ENCODE peak calls at places on chromosomes 12 and 14, in eight cellular contexts. One of them, this sample, is unnamed.

GRCh38 chr14:62118461-62118860 is 356.2 kb downstream of the SNAPC1 start:
- DNase-seq in GM06990: no peak
- DNase-seq in fibroblast of mammary gland: no peak
- DNase-seq in Peyer's patch: no peak
- DNase-seq in kidney: no peak
- DNase-seq in psoas muscle: no peak
- DNase-seq in ascending aorta: no peak
- DNase-seq in fibroblast of lung: no peak
- DNase-seq in this sample: no peak

GRCh38 chr14:35553808-35554207 is 19.8 kb downstream of the INSM2 start:
- DNase-seq in GM06990: no peak
- DNase-seq in fibroblast of mammary gland: no peak
- DNase-seq in Peyer's patch: no peak
- DNase-seq in kidney: no peak
- DNase-seq in psoas muscle: no peak
- DNase-seq in ascending aorta: no peak
- DNase-seq in fibroblast of lung: peak; percentile 76
- DNase-seq in this sample: no peak

GRCh38 chr12:46267618-46268348 is 1.1 kb downstream of the SLC38A1 start:
- DNase-seq in GM06990: peak; percentile 49
- DNase-seq in fibroblast of mammary gland: peak; percentile 46
- DNase-seq in Peyer's patch: peak; percentile 65
- DNase-seq in kidney: peak; percentile 69
- DNase-seq in psoas muscle: no peak
- DNase-seq in ascending aorta: no peak
- DNase-seq in fibroblast of lung: peak; percentile 34
- DNase-seq in this sample: peak; percentile 78

GRCh38 chr14:49933128-49933527 is 40.2 kb downstream of the ARF6 start:
- DNase-seq in GM06990: no peak
- DNase-seq in fibroblast of mammary gland: no peak
- DNase-seq in Peyer's patch: no peak
- DNase-seq in kidney: no peak
- DNase-seq in psoas muscle: no peak
- DNase-seq in ascending aorta: no peak
- DNase-seq in fibroblast of lung: no peak
- DNase-seq in this sample: no peak

GRCh38 chr14:104442107-104442551 is 137.4 kb upstream of the C14orf180 start:
- DNase-seq in GM06990: no peak
- DNase-seq in fibroblast of mammary gland: no peak
- DNase-seq in Peyer's patch: no peak
- DNase-seq in kidney: no peak
- DNase-seq in psoas muscle: no peak
- DNase-seq in ascending aorta: peak; percentile 1
- DNase-seq in fibroblast of lung: no peak
- DNase-seq in this sample: no peak

GRCh38 chr12:130966443-130967030 is 12.8 kb downstream of the ADGRD1 start:
- DNase-seq in GM06990: no peak
- DNase-seq in fibroblast of mammary gland: no peak
- DNase-seq in Peyer's patch: peak; percentile 34
- DNase-seq in kidney: no peak
- DNase-seq in psoas muscle: no peak
- DNase-seq in ascending aorta: no peak
- DNase-seq in fibroblast of lung: no peak
- DNase-seq in this sample: no peak

GRCh38 chr12:125070117-125070516 is 4.9 kb downstream of the AACS start:
- DNase-seq in GM06990: no peak
- DNase-seq in fibroblast of mammary gland: no peak
- DNase-seq in Peyer's patch: no peak
- DNase-seq in kidney: no peak
- DNase-seq in psoas muscle: no peak
- DNase-seq in ascending aorta: no peak
- DNase-seq in fibroblast of lung: peak; percentile 12
- DNase-seq in this sample: no peak

GRCh38 chr12:12725086-12725955 is 8.2 kb downstream of the CDKN1B start:
- DNase-seq in GM06990: peak; percentile 94
- DNase-seq in fibroblast of mammary gland: peak; percentile 99
- DNase-seq in Peyer's patch: peak; percentile 98
- DNase-seq in kidney: peak; percentile 97
- DNase-seq in psoas muscle: peak; percentile 95
- DNase-seq in ascending aorta: peak; percentile 88
- DNase-seq in fibroblast of lung: peak; percentile 100
- DNase-seq in this sample: peak; percentile 96

GRCh38 chr12:3898751-3899150 is 25.6 kb upstream of the PARP11 start:
- DNase-seq in GM06990: no peak
- DNase-seq in fibroblast of mammary gland: no peak
- DNase-seq in Peyer's patch: no peak
- DNase-seq in kidney: no peak
- DNase-seq in psoas muscle: no peak
- DNase-seq in ascending aorta: no peak
- DNase-seq in fibroblast of lung: no peak
- DNase-seq in this sample: no peak

GRCh38 chr14:102817942-102818940 is 41.0 kb downstream of the TRAF3 start:
- DNase-seq in GM06990: no peak
- DNase-seq in fibroblast of mammary gland: peak; percentile 63
- DNase-seq in Peyer's patch: no peak
- DNase-seq in kidney: no peak
- DNase-seq in psoas muscle: no peak
- DNase-seq in ascending aorta: no peak
- DNase-seq in fibroblast of lung: peak; percentile 60
- DNase-seq in this sample: no peak

GRCh38 chr14:24818823-24819341 is 184.9 kb upstream of the GZMB start:
- DNase-seq in GM06990: no peak
- DNase-seq in fibroblast of mammary gland: no peak
- DNase-seq in Peyer's patch: no peak
- DNase-seq in kidney: no peak
- DNase-seq in psoas muscle: no peak
- DNase-seq in ascending aorta: no peak
- DNase-seq in fibroblast of lung: no peak
- DNase-seq in this sample: no peak

GRCh38 chr12:84637926-84638325 is 274.7 kb downstream of the SLC6A15 start:
- DNase-seq in GM06990: no peak
- DNase-seq in fibroblast of mammary gland: peak; percentile 4
- DNase-seq in Peyer's patch: no peak
- DNase-seq in kidney: no peak
- DNase-seq in psoas muscle: no peak
- DNase-seq in ascending aorta: no peak
- DNase-seq in fibroblast of lung: peak; percentile 66
- DNase-seq in this sample: no peak

GRCh38 chr12:104419717-104420116 is 37.0 kb upstream of the CHST11 start:
- DNase-seq in GM06990: no peak
- DNase-seq in fibroblast of mammary gland: no peak
- DNase-seq in Peyer's patch: no peak
- DNase-seq in kidney: no peak
- DNase-seq in psoas muscle: no peak
- DNase-seq in ascending aorta: no peak
- DNase-seq in fibroblast of lung: no peak
- DNase-seq in this sample: no peak

GRCh38 chr12:25397001-25397400 is 146.3 kb upstream of the KRAS start:
- DNase-seq in GM06990: no peak
- DNase-seq in fibroblast of mammary gland: no peak
- DNase-seq in Peyer's patch: no peak
- DNase-seq in kidney: no peak
- DNase-seq in psoas muscle: no peak
- DNase-seq in ascending aorta: no peak
- DNase-seq in fibroblast of lung: no peak
- DNase-seq in this sample: no peak

GRCh38 chr12:3150820-3151590 is 73.8 kb downstream of the TSPAN9 start:
- DNase-seq in GM06990: no peak
- DNase-seq in fibroblast of mammary gland: peak; percentile 30
- DNase-seq in Peyer's patch: no peak
- DNase-seq in kidney: peak; percentile 35
- DNase-seq in psoas muscle: peak; percentile 61
- DNase-seq in ascending aorta: no peak
- DNase-seq in fibroblast of lung: peak; percentile 70
- DNase-seq in this sample: no peak

GRCh38 chr12:109609256-109609821 is 35.7 kb downstream of the MVK start:
- DNase-seq in GM06990: no peak
- DNase-seq in fibroblast of mammary gland: no peak
- DNase-seq in Peyer's patch: no peak
- DNase-seq in kidney: no peak
- DNase-seq in psoas muscle: no peak
- DNase-seq in ascending aorta: no peak
- DNase-seq in fibroblast of lung: no peak
- DNase-seq in this sample: no peak

GRCh38 chr14:102539544-102540309 is 30.2 kb upstream of the ANKRD9 start:
- DNase-seq in GM06990: no peak
- DNase-seq in fibroblast of mammary gland: peak; percentile 71
- DNase-seq in Peyer's patch: no peak
- DNase-seq in kidney: peak; percentile 86
- DNase-seq in psoas muscle: peak; percentile 71
- DNase-seq in ascending aorta: no peak
- DNase-seq in fibroblast of lung: peak; percentile 70
- DNase-seq in this sample: no peak

GRCh38 chr14:42872775-42873174 is 1266.1 kb downstream of the LRFN5 start:
- DNase-seq in GM06990: no peak
- DNase-seq in fibroblast of mammary gland: no peak
- DNase-seq in Peyer's patch: no peak
- DNase-seq in kidney: no peak
- DNase-seq in psoas muscle: no peak
- DNase-seq in ascending aorta: no peak
- DNase-seq in fibroblast of lung: no peak
- DNase-seq in this sample: no peak

GRCh38 chr12:118402251-118402650 is 25.9 kb downstream of the SUDS3 start:
- DNase-seq in GM06990: no peak
- DNase-seq in fibroblast of mammary gland: peak; percentile 90
- DNase-seq in Peyer's patch: no peak
- DNase-seq in kidney: no peak
- DNase-seq in psoas muscle: no peak
- DNase-seq in ascending aorta: no peak
- DNase-seq in fibroblast of lung: peak; percentile 89
- DNase-seq in this sample: no peak

GRCh38 chr12:32588604-32589003 is 90.5 kb upstream of the DNM1L start:
- DNase-seq in GM06990: no peak
- DNase-seq in fibroblast of mammary gland: no peak
- DNase-seq in Peyer's patch: no peak
- DNase-seq in kidney: no peak
- DNase-seq in psoas muscle: no peak
- DNase-seq in ascending aorta: no peak
- DNase-seq in fibroblast of lung: no peak
- DNase-seq in this sample: no peak

GRCh38 chr14:70655110-70655826 is 13.6 kb downstream of the TTC9 start:
- DNase-seq in GM06990: peak; percentile 81
- DNase-seq in fibroblast of mammary gland: no peak
- DNase-seq in Peyer's patch: peak; percentile 92
- DNase-seq in kidney: no peak
- DNase-seq in psoas muscle: no peak
- DNase-seq in ascending aorta: no peak
- DNase-seq in fibroblast of lung: no peak
- DNase-seq in this sample: no peak

GRCh38 chr14:105146976-105147700 is 21.4 kb downstream of the JAG2 start:
- DNase-seq in GM06990: no peak
- DNase-seq in fibroblast of mammary gland: no peak
- DNase-seq in Peyer's patch: no peak
- DNase-seq in kidney: peak; percentile 56
- DNase-seq in psoas muscle: no peak
- DNase-seq in ascending aorta: no peak
- DNase-seq in fibroblast of lung: no peak
- DNase-seq in this sample: peak; percentile 73

DNA sequence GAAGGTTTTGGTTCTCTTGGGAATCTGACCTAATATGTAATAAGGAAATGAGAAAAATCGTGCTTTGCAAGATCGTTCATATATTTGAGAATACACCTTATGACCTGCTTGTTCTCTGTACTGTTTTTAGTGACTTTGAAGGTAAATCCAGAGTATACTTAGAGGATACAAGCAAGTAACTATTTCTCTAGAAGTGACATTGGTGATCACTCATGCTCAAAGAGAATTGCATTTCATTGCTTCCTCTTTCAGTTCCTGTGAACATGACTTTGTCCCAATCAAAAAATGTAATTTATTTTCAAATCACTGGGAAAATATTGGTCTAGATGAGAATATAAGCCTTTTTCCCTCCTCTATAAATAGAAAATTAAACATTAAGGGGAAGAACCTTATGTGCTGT is 2.7 kb downstream of the KTN1 start:
- DNase-seq in GM06990: peak; percentile 45
- DNase-seq in fibroblast of mammary gland: no peak
- DNase-seq in Peyer's patch: no peak
- DNase-seq in kidney: no peak
- DNase-seq in psoas muscle: no peak
- DNase-seq in ascending aorta: no peak
- DNase-seq in fibroblast of lung: no peak
- DNase-seq in this sample: no peak
- H3K4me3 ChIP-seq in GM06990: no peak overlapping the region
- H3K4me3 ChIP-seq in fibroblast of mammary gland: no peak overlapping the region
- H3K4me3 ChIP-seq in Peyer's patch: no peak overlapping the region
- H3K4me3 ChIP-seq in kidney: no peak overlapping the region
- H3K4me3 ChIP-seq in psoas muscle: peak overlapping the region; percentile 88
- H3K4me3 ChIP-seq in ascending aorta: peak overlapping the region; percentile 16
- H3K4me3 ChIP-seq in fibroblast of lung: no peak overlapping the region
- H3K4me3 ChIP-seq in this sample: no peak overlapping the region

GRCh38 chr14:41825622-41826021 is 218.9 kb downstream of the LRFN5 start:
- DNase-seq in GM06990: no peak
- DNase-seq in fibroblast of mammary gland: no peak
- DNase-seq in Peyer's patch: no peak
- DNase-seq in kidney: no peak
- DNase-seq in psoas muscle: no peak
- DNase-seq in ascending aorta: no peak
- DNase-seq in fibroblast of lung: no peak
- DNase-seq in this sample: no peak

DNA sequence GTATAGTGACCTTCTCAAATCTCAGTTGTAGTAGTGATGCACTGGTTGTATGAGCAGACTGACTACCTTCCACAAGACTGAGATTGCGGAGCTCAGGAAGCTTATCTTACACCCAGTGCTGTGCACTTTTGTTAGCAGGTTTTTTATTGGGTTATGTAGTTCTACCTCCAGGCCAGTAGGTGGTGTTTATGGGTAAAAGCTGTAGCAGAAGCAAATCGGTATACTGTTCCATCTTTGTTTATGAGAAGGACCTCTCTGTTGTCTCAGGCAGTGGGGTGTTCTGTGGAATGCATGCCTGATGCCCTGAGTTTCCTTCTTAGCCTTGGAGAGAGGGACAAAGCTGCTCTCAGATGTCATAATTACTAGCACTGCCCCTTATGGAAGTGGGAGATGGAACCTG is 217.8 kb downstream of the LRFN5 start:
- DNase-seq in GM06990: no peak
- DNase-seq in fibroblast of mammary gland: no peak
- DNase-seq in Peyer's patch: no peak
- DNase-seq in kidney: no peak
- DNase-seq in psoas muscle: no peak
- DNase-seq in ascending aorta: no peak
- DNase-seq in fibroblast of lung: no peak
- DNase-seq in this sample: no peak
- TF ChIP-seq CTCF in GM06990: no peak
- TF ChIP-seq CTCF in fibroblast of mammary gland: peak; percentile 14
- TF ChIP-seq CTCF in Peyer's patch: no peak
- TF ChIP-seq CTCF in kidney: no peak
- TF ChIP-seq CTCF in psoas muscle: no peak
- TF ChIP-seq CTCF in ascending aorta: no peak
- TF ChIP-seq CTCF in fibroblast of lung: peak; percentile 12
- TF ChIP-seq CTCF in this sample: no peak

GRCh38 chr12:51424094-51424661 is 453 bp upstream of the SLC4A8 start:
- DNase-seq in GM06990: no peak
- DNase-seq in fibroblast of mammary gland: peak; percentile 4
- DNase-seq in Peyer's patch: no peak
- DNase-seq in kidney: no peak
- DNase-seq in psoas muscle: no peak
- DNase-seq in ascending aorta: no peak
- DNase-seq in fibroblast of lung: peak; percentile 10
- DNase-seq in this sample: no peak
- H3K4me3 ChIP-seq in GM06990: peak overlapping the region; percentile 74
- H3K4me3 ChIP-seq in fibroblast of mammary gland: no peak overlapping the region
- H3K4me3 ChIP-seq in Peyer's patch: peak overlapping the region; percentile 54
- H3K4me3 ChIP-seq in kidney: peak overlapping the region; percentile 18
- H3K4me3 ChIP-seq in psoas muscle: peak overlapping the region; percentile 63
- H3K4me3 ChIP-seq in ascending aorta: peak overlapping the region; percentile 55
- H3K4me3 ChIP-seq in fibroblast of lung: peak overlapping the region; percentile 87
- H3K4me3 ChIP-seq in this sample: peak overlapping the region; percentile 49

GRCh38 chr12:123404581-123404980 is 20.6 kb downstream of the KMT5A start:
- DNase-seq in GM06990: no peak
- DNase-seq in fibroblast of mammary gland: no peak
- DNase-seq in Peyer's patch: no peak
- DNase-seq in kidney: no peak
- DNase-seq in psoas muscle: no peak
- DNase-seq in ascending aorta: no peak
- DNase-seq in fibroblast of lung: no peak
- DNase-seq in this sample: no peak
- TF ChIP-seq CTCF in GM06990: no peak
- TF ChIP-seq CTCF in fibroblast of mammary gland: no peak
- TF ChIP-seq CTCF in Peyer's patch: no peak
- TF ChIP-seq CTCF in kidney: no peak
- TF ChIP-seq CTCF in psoas muscle: no peak
- TF ChIP-seq CTCF in ascending aorta: no peak
- TF ChIP-seq CTCF in fibroblast of lung: no peak
- TF ChIP-seq CTCF in this sample: no peak

This sample was measured in left lung.